ENCODE peak calls at places on chromosomes 11 and 22, in eight cellular contexts. One of them, this sample, is unnamed.

GRCh38 chr22:17865183-17866055 is 91.2 kb upstream of the BID start:
- DNase-seq in OCI-LY7: no peak
- DNase-seq in MM.1S: no peak
- DNase-seq in lower lobe of right lung: no peak
- DNase-seq in spleen: no peak
- DNase-seq in psoas muscle: no peak
- DNase-seq in PC-9: no peak
- DNase-seq in fibroblast of lung: no peak
- DNase-seq in this sample: no peak

GRCh38 chr11:121318848-121319834 is 26.6 kb downstream of the SC5D start:
- DNase-seq in OCI-LY7: peak; percentile 82
- DNase-seq in MM.1S: peak; percentile 34
- DNase-seq in lower lobe of right lung: no peak
- DNase-seq in spleen: no peak
- DNase-seq in psoas muscle: no peak
- DNase-seq in PC-9: no peak
- DNase-seq in fibroblast of lung: peak; percentile 54
- DNase-seq in this sample: no peak

GRCh38 chr11:109914038-109914437 is 179.2 kb upstream of the ZC3H12C start:
- DNase-seq in OCI-LY7: no peak
- DNase-seq in MM.1S: no peak
- DNase-seq in lower lobe of right lung: no peak
- DNase-seq in spleen: no peak
- DNase-seq in psoas muscle: no peak
- DNase-seq in PC-9: peak; percentile 77
- DNase-seq in fibroblast of lung: no peak
- DNase-seq in this sample: no peak

GRCh38 chr22:19818264-19819208 is 36.1 kb downstream of the GNB1L start:
- DNase-seq in OCI-LY7: peak; percentile 15
- DNase-seq in MM.1S: no peak
- DNase-seq in lower lobe of right lung: no peak
- DNase-seq in spleen: no peak
- DNase-seq in psoas muscle: no peak
- DNase-seq in PC-9: no peak
- DNase-seq in fibroblast of lung: no peak
- DNase-seq in this sample: no peak

GRCh38 chr11:8873966-8874365 is 37.0 kb upstream of the AKIP1 start:
- DNase-seq in OCI-LY7: no peak
- DNase-seq in MM.1S: no peak
- DNase-seq in lower lobe of right lung: no peak
- DNase-seq in spleen: no peak
- DNase-seq in psoas muscle: no peak
- DNase-seq in PC-9: no peak
- DNase-seq in fibroblast of lung: no peak
- DNase-seq in this sample: no peak

GRCh38 chr11:109865558-109866186 is 227.5 kb upstream of the ZC3H12C start:
- DNase-seq in OCI-LY7: no peak
- DNase-seq in MM.1S: no peak
- DNase-seq in lower lobe of right lung: no peak
- DNase-seq in spleen: no peak
- DNase-seq in psoas muscle: no peak
- DNase-seq in PC-9: no peak
- DNase-seq in fibroblast of lung: no peak
- DNase-seq in this sample: peak; percentile 14

GRCh38 chr22:27730649-27731433 is 70.7 kb downstream of the MN1 start:
- DNase-seq in OCI-LY7: no peak
- DNase-seq in MM.1S: no peak
- DNase-seq in lower lobe of right lung: no peak
- DNase-seq in spleen: no peak
- DNase-seq in psoas muscle: no peak
- DNase-seq in PC-9: no peak
- DNase-seq in fibroblast of lung: no peak
- DNase-seq in this sample: no peak

GRCh38 chr11:43992834-43993637 is 50.6 kb downstream of the C11orf96 start:
- DNase-seq in OCI-LY7: no peak
- DNase-seq in MM.1S: peak; percentile 37
- DNase-seq in lower lobe of right lung: no peak
- DNase-seq in spleen: peak; percentile 2
- DNase-seq in psoas muscle: no peak
- DNase-seq in PC-9: no peak
- DNase-seq in fibroblast of lung: peak; percentile 38
- DNase-seq in this sample: peak; percentile 56

GRCh38 chr22:48853627-48854240 is 973.9 kb downstream of the BRD1 start:
- DNase-seq in OCI-LY7: no peak
- DNase-seq in MM.1S: no peak
- DNase-seq in lower lobe of right lung: no peak
- DNase-seq in spleen: no peak
- DNase-seq in psoas muscle: no peak
- DNase-seq in PC-9: no peak
- DNase-seq in fibroblast of lung: no peak
- DNase-seq in this sample: no peak

GRCh38 chr22:19824197-19825015 is 30.3 kb downstream of the GNB1L start:
- DNase-seq in OCI-LY7: no peak
- DNase-seq in MM.1S: no peak
- DNase-seq in lower lobe of right lung: peak; percentile 52
- DNase-seq in spleen: no peak
- DNase-seq in psoas muscle: no peak
- DNase-seq in PC-9: peak; percentile 75
- DNase-seq in fibroblast of lung: no peak
- DNase-seq in this sample: no peak

GRCh38 chr11:109756951-109757350 is 335.0 kb downstream of the C11orf87 start:
- DNase-seq in OCI-LY7: no peak
- DNase-seq in MM.1S: no peak
- DNase-seq in lower lobe of right lung: no peak
- DNase-seq in spleen: no peak
- DNase-seq in psoas muscle: no peak
- DNase-seq in PC-9: no peak
- DNase-seq in fibroblast of lung: no peak
- DNase-seq in this sample: no peak

GRCh38 chr11:16326679-16327297 is 29.6 kb downstream of the SOX6 start:
- DNase-seq in OCI-LY7: no peak
- DNase-seq in MM.1S: no peak
- DNase-seq in lower lobe of right lung: no peak
- DNase-seq in spleen: no peak
- DNase-seq in psoas muscle: no peak
- DNase-seq in PC-9: no peak
- DNase-seq in fibroblast of lung: peak; percentile 43
- DNase-seq in this sample: no peak

GRCh38 chr11:11243790-11244469 is 109.1 kb downstream of the CSNK2A3 start:
- DNase-seq in OCI-LY7: peak; percentile 87
- DNase-seq in MM.1S: no peak
- DNase-seq in lower lobe of right lung: no peak
- DNase-seq in spleen: no peak
- DNase-seq in psoas muscle: peak; percentile 60
- DNase-seq in PC-9: no peak
- DNase-seq in fibroblast of lung: no peak
- DNase-seq in this sample: peak; percentile 39

GRCh38 chr11:104892723-104893511 is 5.3 kb downstream of the CASP12 start:
- DNase-seq in OCI-LY7: no peak
- DNase-seq in MM.1S: no peak
- DNase-seq in lower lobe of right lung: no peak
- DNase-seq in spleen: no peak
- DNase-seq in psoas muscle: no peak
- DNase-seq in PC-9: no peak
- DNase-seq in fibroblast of lung: peak; percentile 63
- DNase-seq in this sample: no peak

GRCh38 chr11:34620820-34621792 is at the start of gene EHF:
- DNase-seq in OCI-LY7: no peak
- DNase-seq in MM.1S: no peak
- DNase-seq in lower lobe of right lung: no peak
- DNase-seq in spleen: no peak
- DNase-seq in psoas muscle: no peak
- DNase-seq in PC-9: peak; percentile 99
- DNase-seq in fibroblast of lung: no peak
- DNase-seq in this sample: no peak

GRCh38 chr22:25085930-25086901 is 113.4 kb upstream of the CRYBB3 start:
- DNase-seq in OCI-LY7: peak; percentile 4
- DNase-seq in MM.1S: peak; percentile 11
- DNase-seq in lower lobe of right lung: no peak
- DNase-seq in spleen: no peak
- DNase-seq in psoas muscle: peak; percentile 65
- DNase-seq in PC-9: no peak
- DNase-seq in fibroblast of lung: peak; percentile 26
- DNase-seq in this sample: peak; percentile 55

GRCh38 chr11:44949160-44950035 is 1.3 kb downstream of the TP53I11 start:
- DNase-seq in OCI-LY7: no peak
- DNase-seq in MM.1S: no peak
- DNase-seq in lower lobe of right lung: peak; percentile 61
- DNase-seq in spleen: peak; percentile 88
- DNase-seq in psoas muscle: peak; percentile 64
- DNase-seq in PC-9: no peak
- DNase-seq in fibroblast of lung: peak; percentile 40
- DNase-seq in this sample: no peak

GRCh38 chr11:78783846-78784245 is 209.2 kb upstream of the NARS2 start:
- DNase-seq in OCI-LY7: no peak
- DNase-seq in MM.1S: no peak
- DNase-seq in lower lobe of right lung: no peak
- DNase-seq in spleen: no peak
- DNase-seq in psoas muscle: no peak
- DNase-seq in PC-9: no peak
- DNase-seq in fibroblast of lung: no peak
- DNase-seq in this sample: no peak

GRCh38 chr11:28137832-28138231 is 29.6 kb downstream of the METTL15 start:
- DNase-seq in OCI-LY7: no peak
- DNase-seq in MM.1S: no peak
- DNase-seq in lower lobe of right lung: no peak
- DNase-seq in spleen: no peak
- DNase-seq in psoas muscle: no peak
- DNase-seq in PC-9: no peak
- DNase-seq in fibroblast of lung: no peak
- DNase-seq in this sample: no peak
- H3K9me3 ChIP-seq in OCI-LY7: peaks cover 50% of the 10 kb centered on the region
- H3K9me3 ChIP-seq in MM.1S: no peaks in the 10 kb centered on the region
- H3K9me3 ChIP-seq in lower lobe of right lung: peaks cover 12% of the 10 kb centered on the region
- H3K9me3 ChIP-seq in spleen: peaks cover 28% of the 10 kb centered on the region
- H3K9me3 ChIP-seq in psoas muscle: peaks cover 7% of the 10 kb centered on the region
- H3K9me3 ChIP-seq in PC-9: peaks cover 43% of the 10 kb centered on the region
- H3K9me3 ChIP-seq in fibroblast of lung: peaks cover 2% of the 10 kb centered on the region
- H3K9me3 ChIP-seq in this sample: peaks cover 20% of the 10 kb centered on the region

DNA sequence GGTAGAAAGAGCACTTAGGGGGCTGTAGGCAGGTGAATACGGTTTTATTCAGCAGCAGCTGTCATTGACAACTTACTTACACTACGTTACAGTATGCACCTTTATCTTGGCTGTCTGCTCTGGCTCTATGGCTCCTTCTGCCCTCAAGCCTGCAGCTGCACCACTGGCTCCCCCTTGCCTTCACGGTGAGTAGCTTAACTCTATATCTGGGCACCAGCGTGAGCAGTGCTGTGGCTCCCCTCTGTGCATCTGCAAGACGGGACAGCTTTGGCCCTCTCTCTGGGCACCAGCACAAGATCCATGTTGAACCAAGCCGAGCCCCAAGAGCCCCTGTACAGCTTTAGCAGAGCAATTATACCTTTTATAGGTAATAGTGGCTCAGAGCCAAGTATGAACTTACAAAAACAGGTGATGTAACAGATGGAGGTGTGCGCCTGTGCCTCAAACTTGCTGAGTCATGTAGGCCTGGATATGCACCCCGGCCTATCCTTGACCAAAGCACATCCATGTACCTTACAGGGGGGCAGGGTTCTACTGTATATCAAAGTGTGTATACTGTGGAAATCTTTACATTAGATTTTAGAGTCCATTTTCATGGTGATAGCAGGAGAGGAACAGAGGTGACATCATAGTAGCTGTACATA is 96.9 kb upstream of the CTSC start:
- DNase-seq in OCI-LY7: peak; percentile 10
- DNase-seq in MM.1S: no peak
- DNase-seq in lower lobe of right lung: no peak
- DNase-seq in spleen: peak; percentile 57
- DNase-seq in psoas muscle: no peak
- DNase-seq in PC-9: no peak
- DNase-seq in fibroblast of lung: no peak
- DNase-seq in this sample: no peak
- H3K27ac ChIP-seq in OCI-LY7: no peak overlapping the region
- H3K27ac ChIP-seq in MM.1S: no peak overlapping the region
- H3K27ac ChIP-seq in lower lobe of right lung: no peak overlapping the region
- H3K27ac ChIP-seq in spleen: no peak overlapping the region
- H3K27ac ChIP-seq in psoas muscle: no peak overlapping the region
- H3K27ac ChIP-seq in PC-9: no peak overlapping the region
- H3K27ac ChIP-seq in fibroblast of lung: no peak overlapping the region
- H3K27ac ChIP-seq in this sample: no peak overlapping the region

GRCh38 chr11:123163621-123164020 is 31.4 kb downstream of the CLMP start:
- DNase-seq in OCI-LY7: no peak
- DNase-seq in MM.1S: no peak
- DNase-seq in lower lobe of right lung: no peak
- DNase-seq in spleen: no peak
- DNase-seq in psoas muscle: no peak
- DNase-seq in PC-9: no peak
- DNase-seq in fibroblast of lung: no peak
- DNase-seq in this sample: no peak
- TF ChIP-seq CTCF in OCI-LY7: peak; percentile 42
- TF ChIP-seq CTCF in MM.1S: no peak
- TF ChIP-seq CTCF in lower lobe of right lung: no peak
- TF ChIP-seq CTCF in spleen: no peak
- TF ChIP-seq CTCF in psoas muscle: no peak
- TF ChIP-seq CTCF in PC-9: no peak
- TF ChIP-seq CTCF in fibroblast of lung: peak; percentile 37
- TF ChIP-seq CTCF in this sample: no peak

GRCh38 chr22:47446331-47446730 is 683.9 kb downstream of the TBC1D22A start:
- DNase-seq in OCI-LY7: no peak
- DNase-seq in MM.1S: no peak
- DNase-seq in lower lobe of right lung: no peak
- DNase-seq in spleen: no peak
- DNase-seq in psoas muscle: no peak
- DNase-seq in PC-9: no peak
- DNase-seq in fibroblast of lung: no peak
- DNase-seq in this sample: no peak
- H3K9me3 ChIP-seq in OCI-LY7: no peaks in the 10 kb centered on the region
- H3K9me3 ChIP-seq in MM.1S: no peaks in the 10 kb centered on the region
- H3K9me3 ChIP-seq in lower lobe of right lung: peaks cover 4% of the 10 kb centered on the region
- H3K9me3 ChIP-seq in spleen: peaks cover 18% of the 10 kb centered on the region
- H3K9me3 ChIP-seq in psoas muscle: no peaks in the 10 kb centered on the region
- H3K9me3 ChIP-seq in PC-9: no peaks in the 10 kb centered on the region
- H3K9me3 ChIP-seq in fibroblast of lung: no peaks in the 10 kb centered on the region
- H3K9me3 ChIP-seq in this sample: peaks cover 13% of the 10 kb centered on the region

DNA sequence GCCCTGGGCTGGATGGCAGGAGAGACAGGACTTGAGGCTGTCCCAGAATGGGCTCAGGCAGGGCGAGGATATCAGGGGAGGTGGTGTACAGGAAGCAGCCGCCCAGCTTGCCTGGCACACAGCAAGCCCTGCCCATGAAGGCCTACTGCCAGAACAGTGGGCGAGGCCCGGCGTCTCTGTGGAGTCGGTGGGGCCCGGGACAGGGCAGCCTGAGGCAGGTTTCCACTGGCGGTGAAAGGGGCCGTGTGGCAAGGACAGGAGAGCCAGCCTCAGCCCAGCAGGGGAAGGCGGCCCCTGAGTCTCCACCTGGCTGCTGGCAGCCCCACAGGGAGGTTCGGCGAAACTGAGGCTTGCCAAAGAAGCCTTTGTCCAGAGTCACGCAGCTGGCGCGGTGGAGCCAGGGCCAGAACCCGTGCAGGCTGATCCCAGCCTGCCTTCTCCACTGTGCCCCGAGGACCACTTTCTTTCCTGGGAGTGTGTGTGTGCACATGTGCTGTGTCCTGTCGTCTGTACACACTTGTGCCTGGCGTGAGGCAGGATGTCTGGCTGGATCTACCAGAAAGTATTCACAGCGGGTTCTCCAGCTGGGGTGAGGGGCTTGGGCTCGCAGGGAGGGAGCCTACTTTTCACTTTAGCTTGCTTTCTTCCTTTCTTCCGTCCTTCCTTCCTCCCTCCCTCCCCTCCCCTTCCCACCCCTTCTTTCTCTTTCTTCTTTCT is 1.2 kb downstream of the TSPO start:
- DNase-seq in OCI-LY7: peak; percentile 33
- DNase-seq in MM.1S: peak; percentile 40
- DNase-seq in lower lobe of right lung: peak; percentile 91
- DNase-seq in spleen: peak; percentile 96
- DNase-seq in psoas muscle: peak; percentile 85
- DNase-seq in PC-9: peak; percentile 66
- DNase-seq in fibroblast of lung: peak; percentile 55
- DNase-seq in this sample: peak; percentile 79
- H3K27ac ChIP-seq in OCI-LY7: no peak overlapping the region
- H3K27ac ChIP-seq in MM.1S: no peak overlapping the region
- H3K27ac ChIP-seq in lower lobe of right lung: peak overlapping the region; percentile 92
- H3K27ac ChIP-seq in spleen: peak overlapping the region; percentile 92
- H3K27ac ChIP-seq in psoas muscle: peak overlapping the region; percentile 81
- H3K27ac ChIP-seq in PC-9: peak overlapping the region; percentile 45
- H3K27ac ChIP-seq in fibroblast of lung: peak overlapping the region; percentile 29
- H3K27ac ChIP-seq in this sample: peak overlapping the region; percentile 89

This sample was measured in left ventricle myocardium inferior.